ENCODE peak calls at places on chromosomes 1 and 21, in ten cellular contexts. S, C, M, Y, P, U, E, H, Z and B are unnamed samples. For H3K27me3, the result is how much of the 10 kb centered on the place peaks cover.

GRCh38 chr1:24486296-24487065 is 16.2 kb upstream of the RCAN3 start:
- DNase-seq in P (no peak), Y (no peak), M (no peak), H (no peak), C (no peak), S (no peak), Z (no peak), E (no peak), U (no peak), B (no peak)

GRCh38 chr1:62333431-62333830 is 14.2 kb upstream of the KANK4 start:
- DNase-seq in S (no peak), H (no peak), Z (peak), Y (no peak), P (no peak), E (peak), U (no peak), M (no peak), C (no peak), B (peak)

GRCh38 chr21:20313013-20313412 is 685.2 kb upstream of the NCAM2 start:
- DNase-seq in Y (no peak), S (no peak), Z (no peak), H (no peak), M (no peak), P (no peak), C (no peak), U (no peak), E (no peak), B (no peak)

GRCh38 chr1:226722240-226722900 is 16.7 kb downstream of the ITPKB start:
- DNase-seq in E (no peak), S (no peak), H (no peak), M (no peak), P (no peak), Z (no peak), U (no peak), Y (no peak), C (no peak), B (no peak)

GRCh38 chr1:112083487-112083886 is 94.0 kb upstream of the KCND3 start:
- DNase-seq in Z (peak), Y (no peak), M (no peak), P (no peak), H (no peak), C (no peak), S (no peak), E (peak), U (no peak), B (no peak)

GRCh38 chr1:26302733-26303405 is 3.6 kb downstream of the UBXN11 start:
- DNase-seq in M (no peak), H (no peak), P (no peak), Y (no peak), U (no peak), C (peak), Z (peak), S (no peak), E (peak), B (no peak)

GRCh38 chr1:153386500-153386901 is 4.4 kb downstream of the S100A8 start:
- DNase-seq in Y (no peak), S (peak), P (peak), E (no peak), U (peak), C (no peak), Z (no peak), H (no peak), M (peak), B (no peak)

GRCh38 chr1:191405417-191405816 is 752.8 kb upstream of the RGS18 start:
- DNase-seq in S (no peak), Z (no peak), C (no peak), E (no peak), M (no peak), U (no peak), Y (no peak), H (no peak), P (no peak), B (no peak)

GRCh38 chr1:154598871-154599635 is 8.9 kb downstream of the ADAR start:
- DNase-seq in Y (no peak), Z (peak), P (no peak), H (no peak), M (no peak), S (no peak), U (no peak), E (peak), C (no peak), B (no peak)

GRCh38 chr1:167208624-167208976 is 12.1 kb upstream of the POU2F1 start:
- DNase-seq in U (no peak), H (no peak), M (no peak), E (no peak), Y (no peak), S (no peak), Z (no peak), P (no peak), C (no peak), B (no peak)

GRCh38 chr1:172451002-172451443 is 7.2 kb upstream of the PIGC start:
- DNase-seq in M (no peak), Y (peak), H (no peak), E (peak), Z (peak), C (no peak), U (no peak), S (no peak), P (no peak), B (no peak)

GRCh38 chr1:183239793-183240625 is 53.9 kb downstream of the LAMC2 start:
- DNase-seq in P (peak), M (peak), Y (no peak), U (no peak), Z (no peak), C (no peak), E (no peak), S (no peak), H (no peak), B (no peak)

GRCh38 chr1:218390625-218391024 is 45.5 kb downstream of the TGFB2 start:
- DNase-seq in Z (peak), P (no peak), U (no peak), E (peak), S (no peak), C (peak), H (no peak), M (no peak), Y (no peak), B (no peak)

GRCh38 chr1:32273389-32274208 is 18.3 kb upstream of the HDAC1 start:
- DNase-seq in S (no peak), M (no peak), Y (peak), P (no peak), E (peak), C (peak), U (no peak), H (no peak), Z (no peak), B (no peak)

GRCh38 chr1:97608272-97608671 is 312.6 kb downstream of the DPYD start:
- DNase-seq in U (no peak), P (no peak), E (no peak), S (no peak), Y (no peak), H (no peak), C (no peak), Z (no peak), M (no peak), B (no peak)

GRCh38 chr1:173853074-173853473 is 14.7 kb downstream of the GAS5 start:
- DNase-seq in P (no peak), E (peak), Y (no peak), C (no peak), H (no peak), M (no peak), S (no peak), Z (peak), U (no peak), B (peak)

GRCh38 chr1:101175474-101175873 is 61.3 kb upstream of the S1PR1 start:
- DNase-seq in C (no peak), M (no peak), H (no peak), P (no peak), E (no peak), U (no peak), S (no peak), Z (no peak), Y (no peak), B (no peak)

GRCh38 chr1:244383278-244383884 is 68.3 kb downstream of the ADSS2 start:
- DNase-seq in Y (no peak), C (no peak), E (no peak), U (no peak), Z (no peak), M (peak), P (no peak), H (no peak), S (no peak), B (no peak)

GRCh38 chr1:2225029-2225428 is 3.1 kb upstream of the SKI start:
- DNase-seq in S (no peak), H (no peak), M (no peak), U (no peak), Z (no peak), E (no peak), C (no peak), P (no peak), Y (no peak), B (no peak)

GRCh38 chr21:32423320-32423719 is 10.8 kb downstream of the EVA1C start:
- DNase-seq in S (no peak), E (peak), C (no peak), P (no peak), U (no peak), Y (no peak), Z (peak), H (no peak), M (no peak), B (no peak)

GRCh38 chr1:24406783-24407182 is 6.8 kb downstream of the STPG1 start:
- DNase-seq in M (no peak), Z (no peak), Y (no peak), C (no peak), P (no peak), E (no peak), S (no peak), H (no peak), U (no peak), B (no peak)

GRCh38 chr1:3650248-3651010 is 526 bp upstream of the WRAP73 start:
- DNase-seq in C (no peak), H (no peak), P (no peak), Z (no peak), S (no peak), Y (no peak), E (no peak), M (no peak), U (peak), B (no peak)
- H3K4me3 ChIP-seq in C (peak), H (peak), P (peak), Z (peak), S (peak), Y (no peak), E (no peak), M (peak), U (no peak), B (peak)

DNA sequence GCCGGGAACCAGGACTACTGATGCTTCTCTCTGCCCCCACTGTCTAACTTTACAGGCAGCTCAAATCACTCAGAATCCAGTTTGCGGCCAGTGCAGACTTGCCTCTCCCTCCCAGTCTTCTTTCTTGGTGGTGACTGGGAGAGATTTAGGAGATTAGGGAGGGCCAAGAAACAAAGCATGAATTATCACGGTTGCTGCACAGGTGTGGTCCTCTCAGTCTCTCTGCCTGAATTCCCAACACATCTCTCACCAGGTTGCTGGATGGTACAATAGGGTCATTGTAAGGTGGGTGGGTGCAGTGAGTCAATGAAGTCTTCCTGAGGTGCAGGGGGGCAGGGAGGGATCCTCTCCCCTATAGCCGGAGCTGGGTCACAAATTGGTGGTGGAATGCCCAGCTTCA is 12.6 kb downstream of the S100A11 start:
- DNase-seq in C (peak), Y (no peak), Z (no peak), U (no peak), M (no peak), P (no peak), E (no peak), H (no peak), S (no peak), B (no peak)
- H3K27ac ChIP-seq in C (peak), Y (no peak), Z (no peak), U (no peak), M (no peak), P (no peak), E (no peak), H (no peak), S (no peak), B (no peak)

GRCh38 chr1:90711696-90712095 is 5.4 kb downstream of the BARHL2 start:
- DNase-seq in P (no peak), Z (no peak), H (no peak), E (no peak), U (no peak), C (no peak), Y (no peak), M (no peak), S (no peak), B (no peak)

GRCh38 chr1:90708826-90709225 is 8.3 kb downstream of the BARHL2 start:
- DNase-seq in P (no peak), H (no peak), S (no peak), Z (no peak), C (no peak), Y (no peak), U (no peak), E (no peak), M (no peak), B (no peak)

GRCh38 chr1:90709535-90709934 is 7.6 kb downstream of the BARHL2 start:
- DNase-seq in Z (no peak), C (no peak), E (no peak), U (no peak), P (no peak), M (no peak), H (no peak), Y (no peak), S (no peak), B (no peak)

GRCh38 chr1:90712153-90712930 is 4.8 kb downstream of the BARHL2 start:
- DNase-seq in U (no peak), E (no peak), H (no peak), C (no peak), M (no peak), Y (no peak), S (no peak), Z (no peak), P (no peak), B (no peak)

DNA sequence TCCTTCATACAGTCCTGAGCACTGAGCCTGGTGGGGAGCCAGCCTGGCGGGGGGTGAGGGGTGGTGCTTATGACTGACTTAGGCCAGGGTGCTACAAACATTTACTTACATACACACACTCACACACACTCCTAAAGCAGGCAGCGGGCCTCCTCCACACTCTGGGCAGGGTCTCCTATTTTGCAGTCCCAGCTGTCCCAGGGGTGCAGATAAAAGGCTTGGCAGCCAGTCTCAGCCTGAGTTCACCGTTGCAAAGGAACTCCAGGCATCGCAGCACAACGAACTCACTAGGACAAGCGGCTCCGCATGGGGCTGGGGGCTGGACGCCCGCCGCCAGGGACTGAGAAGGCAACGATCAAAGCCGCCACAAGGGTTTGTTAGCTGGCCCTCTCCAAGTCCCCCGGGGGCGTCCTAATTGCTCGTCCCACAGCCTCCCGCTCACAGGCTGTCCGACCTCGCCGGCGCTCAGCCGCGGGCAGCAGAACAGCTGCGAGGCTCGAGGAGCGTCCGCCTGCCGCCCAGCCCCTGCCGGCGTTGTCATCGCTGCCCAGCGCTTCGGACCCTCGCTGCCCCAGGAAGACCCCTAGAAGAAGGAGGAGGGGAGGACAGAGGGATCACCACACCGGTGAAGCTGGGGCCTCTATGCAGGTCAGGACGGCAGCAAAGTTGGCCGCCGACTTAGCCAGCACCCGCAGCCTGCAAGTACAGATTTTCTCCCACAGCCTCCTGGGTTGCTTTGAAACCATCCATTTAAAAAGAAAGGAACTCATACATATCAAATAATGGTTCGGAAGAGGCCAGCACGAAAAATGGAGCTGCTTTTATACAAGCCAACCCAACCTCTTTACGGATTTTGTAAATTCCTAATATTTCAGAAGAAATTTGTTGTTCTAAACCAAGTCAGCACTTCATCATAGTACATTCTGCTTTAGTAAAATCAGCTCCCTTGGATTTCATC is 6.2 kb downstream of the BARHL2 start:
- DNase-seq in C (no peak), H (no peak), Z (no peak), E (no peak), P (no peak), U (no peak), Y (no peak), S (no peak), M (no peak), B (no peak)
- H3K27me3 ChIP-seq in C (under half), H (half or more), Z (half or more), E (half or more), P (half or more), U (under half), Y (under half), S (half or more), M (under half), B (half or more)

DNA sequence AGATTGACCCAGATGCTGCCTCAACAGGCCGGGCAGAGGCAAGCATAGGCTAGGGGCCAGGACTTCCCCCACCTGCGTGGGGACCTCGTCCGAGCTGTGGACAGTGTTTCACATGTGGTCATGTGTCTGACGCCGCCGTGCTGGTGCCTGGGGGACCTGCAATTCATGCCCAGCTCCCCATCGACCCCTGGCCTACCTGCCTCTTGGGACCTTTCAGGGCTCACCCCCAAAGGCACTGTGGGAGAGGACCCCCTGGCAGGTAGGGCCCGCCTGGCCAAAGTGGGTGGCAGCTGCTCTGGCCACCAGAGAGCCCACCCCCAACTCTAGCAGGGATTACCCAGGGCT is 4.4 kb downstream of the TMEM201 start:
- DNase-seq in Z (no peak), M (no peak), S (no peak), U (no peak), E (no peak), C (no peak), H (no peak), Y (no peak), P (no peak), B (no peak)
- H3K4me3 ChIP-seq in Z (no peak), M (no peak), S (no peak), U (no peak), E (no peak), C (no peak), H (no peak), Y (no peak), P (peak), B (no peak)

DNA sequence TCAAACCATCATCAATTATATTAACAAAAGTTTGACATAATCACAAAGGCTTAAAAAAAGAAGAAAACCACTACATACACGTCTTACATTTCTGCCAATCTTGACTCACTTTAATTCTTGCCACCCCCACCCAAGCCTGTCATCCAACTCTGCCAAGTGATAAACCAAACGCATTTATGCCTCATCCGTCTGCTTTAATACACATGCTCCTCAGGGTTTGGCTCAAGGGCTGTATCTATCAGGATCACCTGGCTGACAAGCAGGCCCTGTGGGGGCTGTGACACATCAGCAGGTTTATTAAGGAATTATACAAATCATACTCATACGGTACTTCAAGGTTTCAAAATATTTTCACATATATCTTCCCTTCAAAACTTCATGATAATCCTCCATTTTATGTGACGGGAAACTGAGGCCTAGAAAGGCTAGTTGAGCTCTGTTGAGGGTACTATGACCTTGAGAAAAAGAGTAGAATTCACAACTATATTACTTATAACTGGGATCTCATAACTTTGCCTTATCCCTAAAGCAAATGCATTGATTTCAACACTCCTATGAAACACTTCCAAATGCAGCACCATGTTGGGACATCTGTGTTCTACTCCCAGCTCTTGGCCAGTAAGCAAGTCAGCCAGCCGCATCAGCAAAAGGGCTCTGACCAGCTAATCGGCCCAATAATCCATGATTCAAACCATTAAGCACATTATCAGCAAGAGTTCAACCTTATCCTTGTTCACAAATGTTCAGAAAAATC is 8.7 kb downstream of the SORT1 start:
- DNase-seq in C (no peak), H (no peak), Y (no peak), M (no peak), E (no peak), S (no peak), Z (no peak), P (no peak), U (no peak), B (no peak)
- H3K27ac ChIP-seq in C (no peak), H (peak), Y (no peak), M (peak), E (no peak), S (peak), Z (no peak), P (peak), U (peak), B (no peak)

GRCh38 chr21:39134288-39134810 is 48.9 kb downstream of the PSMG1 start:
- DNase-seq in Z (no peak), C (no peak), M (peak), E (no peak), P (no peak), U (no peak), S (no peak), Y (no peak), H (no peak), B (no peak)
- H3K27me3 ChIP-seq in Z (under half), C (under half), M (under half), E (under half), P (under half), U (under half), S (under half), Y (under half), H (under half), B (under half)

GRCh38 chr1:234477373-234478151 is 1.4 kb downstream of the TARBP1 start:
- DNase-seq in E (no peak), Z (no peak), S (no peak), Y (no peak), P (no peak), M (no peak), C (no peak), U (no peak), H (no peak), B (no peak)

GRCh38 chr1:234476172-234476571 is 2.8 kb downstream of the TARBP1 start:
- DNase-seq in S (no peak), E (no peak), P (no peak), M (no peak), U (no peak), H (no peak), C (no peak), Z (no peak), Y (no peak), B (no peak)

GRCh38 chr1:234473123-234473522 is 5.9 kb downstream of the TARBP1 start:
- DNase-seq in P (no peak), C (no peak), Z (no peak), U (no peak), E (no peak), Y (no peak), S (no peak), M (no peak), H (no peak), B (no peak)

GRCh38 chr1:234474375-234474774 is 4.6 kb downstream of the TARBP1 start:
- DNase-seq in P (no peak), U (no peak), Y (no peak), C (no peak), M (no peak), E (no peak), Z (no peak), H (no peak), S (no peak), B (no peak)

GRCh38 chr1:234475166-234475793 is 3.7 kb downstream of the TARBP1 start:
- DNase-seq in Z (no peak), Y (no peak), C (no peak), P (no peak), M (no peak), E (no peak), H (no peak), S (no peak), U (no peak), B (no peak)
- H3K4me3 ChIP-seq in Z (no peak), Y (no peak), C (no peak), P (no peak), M (no peak), E (no peak), H (no peak), S (no peak), U (no peak), B (no peak)